ENCODE peak calls at places on chromosomes 7 and 10, in eight cellular contexts. B, A, V, W, E, I, P and G are unnamed samples.

GRCh38 chr10:92573091-92573797 is 649 bp downstream of the IDE start:
- DNase-seq in V (peak), A (no peak), I (peak), W (peak), E (no peak), P (peak), B (peak), G (peak)

GRCh38 chr7:68256295-68256694 is 1259.7 kb downstream of the TYW1 start:
- DNase-seq in W (no peak), I (no peak), E (no peak), P (no peak), B (no peak), A (no peak), V (no peak), G (no peak)

GRCh38 chr7:44287488-44288380 is 37.7 kb downstream of the CAMK2B start:
- DNase-seq in I (no peak), V (no peak), P (no peak), W (no peak), E (no peak), B (peak), A (no peak), G (no peak)

GRCh38 chr10:52568309-52568708 is 204.3 kb downstream of the MBL2 start:
- DNase-seq in E (no peak), A (no peak), P (no peak), B (no peak), I (peak), V (peak), W (peak), G (no peak)

GRCh38 chr7:39595102-39595620 is 28.2 kb upstream of the RALA start:
- DNase-seq in P (no peak), A (no peak), I (no peak), B (no peak), E (no peak), W (no peak), V (no peak), G (no peak)

GRCh38 chr10:42887734-42888503 is 105.3 kb downstream of the BMS1 start:
- DNase-seq in V (no peak), A (no peak), E (peak), P (no peak), W (no peak), I (no peak), B (no peak), G (no peak)

GRCh38 chr10:102619281-102619981 is 24.8 kb upstream of the TRIM8 start:
- DNase-seq in P (no peak), V (no peak), I (no peak), B (no peak), W (no peak), E (no peak), A (no peak), G (no peak)

GRCh38 chr7:110960811-110961210 is 130.1 kb upstream of the LRRN3 start:
- DNase-seq in V (peak), A (no peak), I (no peak), B (no peak), E (no peak), P (no peak), W (no peak), G (no peak)

GRCh38 chr7:90233569-90233968 is 11.4 kb upstream of the CFAP69 start:
- DNase-seq in P (no peak), I (no peak), E (no peak), V (no peak), A (no peak), W (no peak), B (no peak), G (no peak)

GRCh38 chr10:111989136-111990050 is 194.2 kb downstream of the GPAM start:
- DNase-seq in W (no peak), A (no peak), I (no peak), P (no peak), V (no peak), B (no peak), E (no peak), G (no peak)

GRCh38 chr7:29895557-29895956 is 89.2 kb downstream of the WIPF3 start:
- DNase-seq in W (no peak), I (no peak), P (no peak), A (no peak), E (peak), V (no peak), B (no peak), G (no peak)

GRCh38 chr7:17846935-17847334 is 93.4 kb downstream of the SNX13 start:
- DNase-seq in W (no peak), E (no peak), P (no peak), V (no peak), A (no peak), B (no peak), I (no peak), G (no peak)

GRCh38 chr7:130084037-130084875 is 13.9 kb downstream of the KLHDC10 start:
- DNase-seq in P (peak), E (no peak), V (no peak), W (peak), I (no peak), B (no peak), A (no peak), G (no peak)

GRCh38 chr7:8436965-8437364 is 3.6 kb downstream of the NXPH1 start:
- DNase-seq in E (no peak), W (peak), B (no peak), I (no peak), V (no peak), P (peak), A (peak), G (peak)

GRCh38 chr7:149787428-149788299 is 14.3 kb upstream of the ZNF467 start:
- DNase-seq in V (no peak), W (peak), P (peak), B (no peak), A (no peak), I (peak), E (no peak), G (no peak)

GRCh38 chr10:99339077-99339476 is 9.9 kb downstream of the CNNM1 start:
- DNase-seq in W (peak), I (peak), A (no peak), E (no peak), P (peak), B (no peak), V (peak), G (no peak)

GRCh38 chr10:78451592-78451991 is 417.9 kb downstream of the RPS24 start:
- DNase-seq in I (no peak), W (no peak), B (peak), V (no peak), A (no peak), P (no peak), E (no peak), G (no peak)

GRCh38 chr10:52637592-52637991 is 135.0 kb downstream of the MBL2 start:
- DNase-seq in E (no peak), I (no peak), B (no peak), A (peak), W (peak), V (no peak), P (peak), G (no peak)

GRCh38 chr10:97203220-97203619 is 17.5 kb upstream of the SLIT1 start:
- DNase-seq in B (no peak), W (no peak), I (no peak), A (no peak), P (no peak), V (no peak), E (no peak), G (no peak)

GRCh38 chr7:135723411-135723810 is 4.6 kb downstream of the SLC13A4 start:
- DNase-seq in V (no peak), P (no peak), A (no peak), I (peak), W (no peak), E (no peak), B (no peak), G (no peak)

GRCh38 chr7:125492521-125492920 is 562.9 kb upstream of the POT1 start:
- DNase-seq in E (no peak), W (no peak), P (no peak), I (no peak), V (no peak), B (no peak), A (no peak), G (no peak)

GRCh38 chr7:50092579-50093411 is at the start of gene ZPBP:
- DNase-seq in B (peak), P (peak), I (peak), E (no peak), A (peak), V (peak), W (peak), G (peak)

GRCh38 chr7:131845573-131846337 is 289.3 kb upstream of the PODXL start:
- DNase-seq in I (no peak), P (no peak), E (no peak), A (no peak), W (no peak), V (no peak), B (no peak), G (no peak)

DNA sequence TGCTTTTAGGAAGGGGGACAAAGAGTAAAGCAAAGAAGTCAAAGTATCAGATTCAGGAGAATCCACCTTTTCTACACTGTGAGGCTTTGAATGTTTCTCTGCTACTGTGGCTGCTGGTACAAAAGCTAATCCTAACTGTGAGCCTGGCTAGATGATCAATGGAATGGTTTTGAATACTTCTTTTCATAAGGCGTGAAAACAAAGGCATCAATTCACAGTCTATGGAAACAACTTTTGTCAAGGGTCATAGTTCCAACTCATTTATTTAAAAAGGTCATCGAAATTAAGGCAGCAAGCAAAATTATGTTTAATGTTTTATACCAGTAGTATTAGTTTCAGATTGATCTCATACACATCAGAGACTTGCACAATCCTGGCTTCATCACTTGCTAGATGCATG is 118.1 kb downstream of the CTTNBP2 start:
- DNase-seq in B (no peak), W (no peak), P (no peak), V (no peak), E (no peak), A (no peak), I (no peak), G (no peak)
- TF ChIP-seq CTCF in B (no peak), W (no peak), P (no peak), V (no peak), E (no peak), A (no peak), I (no peak), G (no peak)

GRCh38 chr10:14186245-14186644 is 144.5 kb downstream of the FRMD4A start:
- DNase-seq in B (no peak), P (peak), V (no peak), E (no peak), I (peak), W (peak), A (no peak), G (no peak)
- TF ChIP-seq CTCF in B (no peak), P (no peak), V (peak), E (no peak), I (peak), W (peak), A (no peak), G (peak)

GRCh38 chr7:41005381-41005901 is 697.4 kb downstream of the INHBA start:
- DNase-seq in I (peak), V (peak), E (peak), W (peak), A (peak), P (peak), B (no peak), G (no peak)

GRCh38 chr7:41006591-41006990 is 696.3 kb downstream of the INHBA start:
- DNase-seq in B (no peak), V (peak), A (peak), I (peak), E (no peak), W (peak), P (peak), G (no peak)

GRCh38 chr7:41000042-41000441 is 702.8 kb downstream of the INHBA start:
- DNase-seq in W (no peak), I (no peak), V (no peak), E (no peak), P (no peak), B (no peak), A (no peak), G (no peak)

GRCh38 chr7:41007351-41007751 is 695.5 kb downstream of the INHBA start:
- DNase-seq in W (peak), A (peak), B (no peak), V (peak), E (no peak), P (no peak), I (no peak), G (no peak)

GRCh38 chr7:41003031-41003925 is 699.6 kb downstream of the INHBA start:
- DNase-seq in A (peak), E (peak), P (peak), W (peak), B (no peak), V (peak), I (peak), G (peak)
- TF ChIP-seq CTCF in A (peak), E (peak), P (peak), W (peak), B (no peak), V (peak), I (peak), G (peak)

GRCh38 chr7:151631968-151632749 is 112.5 kb upstream of the RHEB start:
- DNase-seq in W (peak), V (peak), B (peak), A (peak), P (peak), I (peak), E (no peak), G (peak)
- TF ChIP-seq CTCF in W (no peak), V (peak), B (peak), A (no peak), P (peak), I (peak), E (peak), G (peak)

GRCh38 chr10:36385693-36386092 is 739.7 kb upstream of the ANKRD30A start:
- DNase-seq in B (no peak), V (no peak), W (no peak), P (no peak), I (no peak), E (no peak), A (no peak), G (no peak)
- TF ChIP-seq CTCF in B (no peak), V (no peak), W (no peak), P (no peak), I (no peak), E (no peak), A (no peak), G (no peak)

GRCh38 chr7:152025937-152026890 is 740 bp downstream of the GALNT11 start:
- DNase-seq in P (no peak), B (no peak), V (no peak), E (no peak), A (no peak), I (no peak), W (peak), G (no peak)
- TF ChIP-seq CTCF in P (no peak), B (peak), V (no peak), E (no peak), A (no peak), I (peak), W (no peak), G (peak)

GRCh38 chr7:154765118-154765517 is 237.8 kb downstream of the PAXIP1 start:
- DNase-seq in E (no peak), W (no peak), V (no peak), B (no peak), A (no peak), I (no peak), P (no peak), G (no peak)

GRCh38 chr7:154757756-154758155 is 245.2 kb downstream of the PAXIP1 start:
- DNase-seq in I (no peak), A (no peak), B (no peak), V (no peak), P (no peak), W (no peak), E (no peak), G (no peak)

DNA sequence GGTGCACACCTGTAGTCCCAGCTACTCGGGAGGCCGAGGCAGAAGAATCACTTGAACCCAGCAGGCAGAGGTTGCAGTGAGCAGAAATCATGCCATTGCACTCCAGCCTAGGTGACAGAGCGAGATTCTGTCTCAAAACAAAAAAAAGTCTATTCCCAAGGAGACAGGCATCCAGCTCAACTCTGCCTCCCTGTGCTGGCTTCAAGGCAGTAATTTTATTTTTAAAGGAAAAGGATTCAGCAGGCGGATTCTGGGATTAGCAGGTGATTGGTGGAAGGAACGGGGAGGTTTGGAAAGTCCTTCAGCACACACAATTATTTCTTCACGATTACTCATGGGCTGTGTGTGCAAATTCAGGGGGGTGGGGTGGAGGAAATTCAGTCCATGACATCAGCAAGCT is 242.9 kb downstream of the PAXIP1 start:
- DNase-seq in W (no peak), E (no peak), A (no peak), V (no peak), P (no peak), I (no peak), B (no peak), G (no peak)
- TF ChIP-seq CTCF in W (no peak), E (no peak), A (no peak), V (no peak), P (no peak), I (no peak), B (no peak), G (no peak)